ENCODE peak calls at places on chromosomes 2 and 18, in ten cellular contexts. One of them, this sample, is unnamed.

GRCh38 chr2:231642631-231643493 is 50.2 kb downstream of the TEX44 start:
- DNase-seq in GM06990: peak
- DNase-seq in A549: peak
- DNase-seq in progenitor cell of endocrine pancreas: no peak
- DNase-seq in esophagus muscularis mucosa: peak
- DNase-seq in cardiac fibroblast: peak
- DNase-seq in AG09319: peak
- DNase-seq in GM12865: peak
- DNase-seq in psoas muscle: peak
- DNase-seq in endothelial cell: peak
- DNase-seq in this sample: no peak

GRCh38 chr2:134897932-134898331 is 20.7 kb upstream of the CCNT2 start:
- DNase-seq in progenitor cell of endocrine pancreas: no peak
- DNase-seq in cardiac fibroblast: peak
- DNase-seq in GM06990: no peak
- DNase-seq in endothelial cell: no peak
- DNase-seq in AG09319: no peak
- DNase-seq in GM12865: no peak
- DNase-seq in esophagus muscularis mucosa: no peak
- DNase-seq in A549: no peak
- DNase-seq in psoas muscle: no peak
- DNase-seq in this sample: no peak

GRCh38 chr2:112121682-112122254 is 16.4 kb upstream of the FBLN7 start:
- DNase-seq in esophagus muscularis mucosa: no peak
- DNase-seq in A549: peak
- DNase-seq in psoas muscle: no peak
- DNase-seq in endothelial cell: no peak
- DNase-seq in GM12865: peak
- DNase-seq in progenitor cell of endocrine pancreas: no peak
- DNase-seq in GM06990: peak
- DNase-seq in AG09319: peak
- DNase-seq in cardiac fibroblast: peak
- DNase-seq in this sample: peak

GRCh38 chr2:10768063-10768507 is 44.5 kb downstream of the PDIA6 start:
- DNase-seq in endothelial cell: no peak
- DNase-seq in A549: no peak
- DNase-seq in GM12865: no peak
- DNase-seq in AG09319: no peak
- DNase-seq in cardiac fibroblast: no peak
- DNase-seq in esophagus muscularis mucosa: peak
- DNase-seq in psoas muscle: no peak
- DNase-seq in progenitor cell of endocrine pancreas: no peak
- DNase-seq in GM06990: no peak
- DNase-seq in this sample: no peak

GRCh38 chr2:236157366-236157765 is 10.8 kb downstream of the GBX2 start:
- DNase-seq in progenitor cell of endocrine pancreas: no peak
- DNase-seq in endothelial cell: no peak
- DNase-seq in psoas muscle: no peak
- DNase-seq in GM12865: no peak
- DNase-seq in GM06990: no peak
- DNase-seq in cardiac fibroblast: no peak
- DNase-seq in AG09319: no peak
- DNase-seq in A549: no peak
- DNase-seq in esophagus muscularis mucosa: no peak
- DNase-seq in this sample: no peak

GRCh38 chr2:216833076-216833475 is 26.8 kb downstream of the TNP1 start:
- DNase-seq in A549: no peak
- DNase-seq in GM12865: no peak
- DNase-seq in progenitor cell of endocrine pancreas: no peak
- DNase-seq in esophagus muscularis mucosa: no peak
- DNase-seq in cardiac fibroblast: no peak
- DNase-seq in GM06990: no peak
- DNase-seq in endothelial cell: no peak
- DNase-seq in AG09319: no peak
- DNase-seq in psoas muscle: peak
- DNase-seq in this sample: no peak

GRCh38 chr2:218895758-218896500 is 15.3 kb downstream of the WNT10A start:
- DNase-seq in psoas muscle: no peak
- DNase-seq in endothelial cell: no peak
- DNase-seq in A549: no peak
- DNase-seq in GM06990: no peak
- DNase-seq in esophagus muscularis mucosa: no peak
- DNase-seq in cardiac fibroblast: no peak
- DNase-seq in AG09319: no peak
- DNase-seq in GM12865: no peak
- DNase-seq in progenitor cell of endocrine pancreas: no peak
- DNase-seq in this sample: no peak

GRCh38 chr2:228318218-228318617 is 136.7 kb upstream of the SPHKAP start:
- DNase-seq in esophagus muscularis mucosa: no peak
- DNase-seq in cardiac fibroblast: peak
- DNase-seq in A549: peak
- DNase-seq in psoas muscle: no peak
- DNase-seq in GM12865: peak
- DNase-seq in AG09319: no peak
- DNase-seq in endothelial cell: peak
- DNase-seq in GM06990: no peak
- DNase-seq in progenitor cell of endocrine pancreas: peak
- DNase-seq in this sample: peak

GRCh38 chr2:101303688-101304087 is 4.8 kb downstream of the RNF149 start:
- DNase-seq in cardiac fibroblast: no peak
- DNase-seq in GM12865: no peak
- DNase-seq in psoas muscle: no peak
- DNase-seq in endothelial cell: no peak
- DNase-seq in esophagus muscularis mucosa: no peak
- DNase-seq in A549: no peak
- DNase-seq in AG09319: no peak
- DNase-seq in progenitor cell of endocrine pancreas: no peak
- DNase-seq in GM06990: no peak
- DNase-seq in this sample: no peak

GRCh38 chr2:101297383-101297782 is 11.1 kb downstream of the RNF149 start:
- DNase-seq in esophagus muscularis mucosa: no peak
- DNase-seq in psoas muscle: no peak
- DNase-seq in endothelial cell: no peak
- DNase-seq in A549: no peak
- DNase-seq in cardiac fibroblast: no peak
- DNase-seq in AG09319: no peak
- DNase-seq in GM06990: no peak
- DNase-seq in progenitor cell of endocrine pancreas: no peak
- DNase-seq in GM12865: no peak
- DNase-seq in this sample: no peak

GRCh38 chr2:101299601-101300000 is 8.9 kb downstream of the RNF149 start:
- DNase-seq in GM06990: no peak
- DNase-seq in progenitor cell of endocrine pancreas: no peak
- DNase-seq in GM12865: no peak
- DNase-seq in cardiac fibroblast: no peak
- DNase-seq in AG09319: no peak
- DNase-seq in endothelial cell: no peak
- DNase-seq in esophagus muscularis mucosa: no peak
- DNase-seq in psoas muscle: no peak
- DNase-seq in A549: no peak
- DNase-seq in this sample: no peak

GRCh38 chr2:101302016-101302415 is 6.5 kb downstream of the RNF149 start:
- DNase-seq in psoas muscle: no peak
- DNase-seq in GM12865: no peak
- DNase-seq in AG09319: no peak
- DNase-seq in GM06990: no peak
- DNase-seq in endothelial cell: no peak
- DNase-seq in A549: no peak
- DNase-seq in cardiac fibroblast: no peak
- DNase-seq in esophagus muscularis mucosa: no peak
- DNase-seq in progenitor cell of endocrine pancreas: no peak
- DNase-seq in this sample: no peak

GRCh38 chr2:101300164-101300563 is 8.3 kb downstream of the RNF149 start:
- DNase-seq in endothelial cell: no peak
- DNase-seq in GM06990: no peak
- DNase-seq in A549: no peak
- DNase-seq in AG09319: no peak
- DNase-seq in cardiac fibroblast: no peak
- DNase-seq in progenitor cell of endocrine pancreas: no peak
- DNase-seq in psoas muscle: no peak
- DNase-seq in GM12865: no peak
- DNase-seq in esophagus muscularis mucosa: no peak
- DNase-seq in this sample: no peak
- TF ChIP-seq CTCF in endothelial cell: no peak
- TF ChIP-seq CTCF in GM06990: no peak
- TF ChIP-seq CTCF in A549: no peak
- TF ChIP-seq CTCF in AG09319: no peak
- TF ChIP-seq CTCF in cardiac fibroblast: no peak
- TF ChIP-seq CTCF in progenitor cell of endocrine pancreas: no peak
- TF ChIP-seq CTCF in psoas muscle: no peak
- TF ChIP-seq CTCF in GM12865: no peak
- TF ChIP-seq CTCF in esophagus muscularis mucosa: no peak
- TF ChIP-seq CTCF in this sample: no peak

GRCh38 chr18:7953085-7953958 is 386.2 kb downstream of the PTPRM start:
- DNase-seq in endothelial cell: no peak
- DNase-seq in A549: no peak
- DNase-seq in psoas muscle: no peak
- DNase-seq in GM06990: peak
- DNase-seq in AG09319: no peak
- DNase-seq in GM12865: peak
- DNase-seq in progenitor cell of endocrine pancreas: no peak
- DNase-seq in cardiac fibroblast: no peak
- DNase-seq in esophagus muscularis mucosa: no peak
- DNase-seq in this sample: no peak

GRCh38 chr18:7946724-7947377 is 379.7 kb downstream of the PTPRM start:
- DNase-seq in GM12865: peak
- DNase-seq in psoas muscle: no peak
- DNase-seq in cardiac fibroblast: peak
- DNase-seq in esophagus muscularis mucosa: no peak
- DNase-seq in progenitor cell of endocrine pancreas: no peak
- DNase-seq in GM06990: no peak
- DNase-seq in AG09319: no peak
- DNase-seq in A549: peak
- DNase-seq in endothelial cell: peak
- DNase-seq in this sample: no peak

GRCh38 chr18:7955175-7955574 is 388.1 kb downstream of the PTPRM start:
- DNase-seq in GM12865: no peak
- DNase-seq in endothelial cell: no peak
- DNase-seq in esophagus muscularis mucosa: no peak
- DNase-seq in psoas muscle: no peak
- DNase-seq in progenitor cell of endocrine pancreas: no peak
- DNase-seq in AG09319: no peak
- DNase-seq in cardiac fibroblast: no peak
- DNase-seq in A549: no peak
- DNase-seq in GM06990: no peak
- DNase-seq in this sample: no peak

GRCh38 chr18:7954229-7954628 is 387.1 kb downstream of the PTPRM start:
- DNase-seq in cardiac fibroblast: peak
- DNase-seq in esophagus muscularis mucosa: no peak
- DNase-seq in A549: no peak
- DNase-seq in psoas muscle: no peak
- DNase-seq in AG09319: no peak
- DNase-seq in progenitor cell of endocrine pancreas: no peak
- DNase-seq in endothelial cell: no peak
- DNase-seq in GM12865: no peak
- DNase-seq in GM06990: no peak
- DNase-seq in this sample: no peak

DNA sequence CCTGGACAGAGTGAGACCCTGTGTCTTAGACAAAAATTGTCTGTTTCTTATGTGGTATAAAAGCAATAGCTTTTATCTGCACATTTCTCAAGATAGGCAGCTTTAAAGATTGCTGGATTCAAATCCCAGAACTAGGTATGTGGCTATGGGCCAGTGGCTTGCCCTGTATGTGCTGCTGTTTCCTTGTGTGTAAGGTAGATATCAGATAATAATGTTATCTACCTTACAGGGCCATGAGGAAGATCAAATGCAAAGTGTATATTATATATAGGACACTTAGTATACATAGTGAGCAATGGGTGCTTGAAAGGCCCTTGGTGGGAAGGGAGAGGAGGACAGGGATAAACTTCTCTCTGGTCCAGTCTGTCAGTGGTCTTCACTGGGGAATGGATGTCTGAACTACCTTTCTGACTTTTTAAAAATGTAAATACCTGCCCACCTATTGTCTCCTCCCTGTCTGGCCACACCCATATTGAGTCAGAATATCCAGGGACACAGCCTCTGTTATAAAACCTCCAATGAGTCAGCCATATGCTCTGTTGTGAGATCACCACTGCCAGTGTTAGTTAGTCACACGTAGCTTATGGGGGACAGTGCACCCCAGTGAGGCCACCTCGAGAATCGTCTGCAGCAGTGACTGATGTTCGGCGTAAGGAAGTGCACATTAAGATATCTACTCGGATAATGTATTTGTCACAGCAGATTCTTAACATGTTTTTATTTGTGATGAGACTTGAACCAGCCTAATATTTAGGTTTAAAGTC is 383.4 kb downstream of the PTPRM start:
- DNase-seq in GM06990: no peak
- DNase-seq in progenitor cell of endocrine pancreas: no peak
- DNase-seq in GM12865: no peak
- DNase-seq in cardiac fibroblast: peak
- DNase-seq in psoas muscle: no peak
- DNase-seq in esophagus muscularis mucosa: no peak
- DNase-seq in endothelial cell: no peak
- DNase-seq in A549: peak
- DNase-seq in AG09319: no peak
- DNase-seq in this sample: no peak
- TF ChIP-seq CTCF in GM06990: no peak
- TF ChIP-seq CTCF in progenitor cell of endocrine pancreas: no peak
- TF ChIP-seq CTCF in GM12865: no peak
- TF ChIP-seq CTCF in cardiac fibroblast: no peak
- TF ChIP-seq CTCF in psoas muscle: no peak
- TF ChIP-seq CTCF in esophagus muscularis mucosa: no peak
- TF ChIP-seq CTCF in endothelial cell: no peak
- TF ChIP-seq CTCF in A549: no peak
- TF ChIP-seq CTCF in AG09319: no peak
- TF ChIP-seq CTCF in this sample: no peak

DNA sequence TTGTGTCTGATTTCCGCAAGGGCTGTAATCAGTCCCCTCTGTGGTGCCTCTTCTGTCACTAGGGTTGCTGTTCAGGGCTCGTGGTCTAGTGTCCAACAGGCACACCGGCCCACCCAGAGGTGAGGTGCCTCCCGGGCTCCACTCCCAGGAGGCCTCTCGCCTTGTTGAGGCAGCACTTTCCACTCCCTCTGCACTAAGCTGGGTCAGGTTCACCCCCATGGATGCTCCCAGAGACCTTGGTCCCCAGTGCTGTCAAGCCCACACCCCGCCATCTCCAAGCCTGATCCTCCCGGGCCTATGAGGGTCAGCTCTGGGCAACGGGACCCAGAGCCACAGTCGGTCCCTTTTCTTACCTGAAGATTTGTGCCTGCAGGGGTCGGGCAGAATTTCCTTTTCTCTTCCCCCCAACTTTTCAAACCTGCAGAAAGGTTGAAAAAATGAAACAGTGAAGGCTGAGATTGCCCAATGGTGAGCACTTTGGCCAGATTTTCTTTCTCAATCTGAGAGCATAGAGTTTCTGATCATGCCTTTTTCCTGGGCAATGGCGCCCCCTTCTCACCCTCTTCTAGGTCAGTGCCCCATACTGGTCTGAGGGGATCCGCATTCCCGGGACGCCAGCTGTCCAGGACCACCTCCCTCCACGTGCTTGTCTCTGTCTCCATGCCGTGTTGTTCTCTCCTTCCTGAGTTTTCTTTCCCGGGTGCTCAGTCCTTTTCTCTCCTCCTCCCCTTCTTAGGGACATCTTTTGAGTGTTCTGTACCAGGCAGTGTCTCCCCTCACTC is 148.0 kb downstream of the ASB1 start:
- DNase-seq in A549: no peak
- DNase-seq in psoas muscle: no peak
- DNase-seq in GM06990: no peak
- DNase-seq in cardiac fibroblast: no peak
- DNase-seq in esophagus muscularis mucosa: no peak
- DNase-seq in AG09319: no peak
- DNase-seq in GM12865: no peak
- DNase-seq in progenitor cell of endocrine pancreas: no peak
- DNase-seq in endothelial cell: no peak
- DNase-seq in this sample: no peak
- TF ChIP-seq CTCF in A549: no peak
- TF ChIP-seq CTCF in psoas muscle: no peak
- TF ChIP-seq CTCF in GM06990: no peak
- TF ChIP-seq CTCF in cardiac fibroblast: no peak
- TF ChIP-seq CTCF in esophagus muscularis mucosa: no peak
- TF ChIP-seq CTCF in AG09319: no peak
- TF ChIP-seq CTCF in GM12865: no peak
- TF ChIP-seq CTCF in progenitor cell of endocrine pancreas: no peak
- TF ChIP-seq CTCF in endothelial cell: no peak
- TF ChIP-seq CTCF in this sample: no peak

GRCh38 chr2:172427256-172427989 is at the start of gene ITGA6:
- DNase-seq in AG09319: no peak
- DNase-seq in esophagus muscularis mucosa: no peak
- DNase-seq in progenitor cell of endocrine pancreas: peak
- DNase-seq in A549: peak
- DNase-seq in GM06990: peak
- DNase-seq in cardiac fibroblast: peak
- DNase-seq in GM12865: peak
- DNase-seq in endothelial cell: peak
- DNase-seq in psoas muscle: peak
- DNase-seq in this sample: peak
- TF ChIP-seq CTCF in AG09319: no peak
- TF ChIP-seq CTCF in esophagus muscularis mucosa: no peak
- TF ChIP-seq CTCF in progenitor cell of endocrine pancreas: no peak
- TF ChIP-seq CTCF in A549: no peak
- TF ChIP-seq CTCF in GM06990: no peak
- TF ChIP-seq CTCF in cardiac fibroblast: no peak
- TF ChIP-seq CTCF in GM12865: no peak
- TF ChIP-seq CTCF in endothelial cell: no peak
- TF ChIP-seq CTCF in psoas muscle: peak
- TF ChIP-seq CTCF in this sample: peak

This sample was measured in neural crest cell.